ENCODE peak calls at places on chromosome 18, in seven cellular contexts. V is T-helper 2 cell; A is heart right ventricle; L is stimulated activated CD4-positive, alpha-beta T cell treated with anti-CD3 and anti-CD28 coated beads, TNF-alpha, amount 100 ng/mL, for 4 hours; T is activated naive CD8-positive, alpha-beta T cell treated with anti-CD3 and anti-CD28 coated beads, Interleukin-2, amount 10 ng/mL, durations not matched to agents 7 days and 5 days; P is transverse colon; R is lower leg skin. F is an unnamed sample.

GRCh38 chr18:77133920-77134496 is 1.4 kb upstream of the MBP start:
- DNase-seq in R (peak), L (no peak), A (peak), T (no peak), V (no peak), P (peak), F (no peak)

GRCh38 chr18:63155910-63156773 is 163.4 kb downstream of the BCL2 start:
- DNase-seq in L (no peak), P (no peak), A (no peak), T (no peak), R (no peak), V (no peak), F (no peak)

GRCh38 chr18:28794459-28795245 is 617.7 kb upstream of the CDH2 start:
- DNase-seq in T (no peak), L (no peak), R (no peak), P (no peak), A (no peak), V (no peak), F (no peak)

GRCh38 chr18:22169889-22170420 is 566 bp downstream of the GATA6 start:
- DNase-seq in T (peak), P (no peak), R (no peak), V (no peak), A (peak), L (no peak), F (no peak)

GRCh38 chr18:32183503-32183902 is 6.3 kb upstream of the MEP1B start:
- DNase-seq in A (no peak), T (no peak), P (no peak), V (no peak), L (no peak), R (no peak), F (no peak)

GRCh38 chr18:12417687-12418086 is 10.0 kb downstream of the PRELID3A start:
- DNase-seq in V (no peak), P (no peak), R (no peak), L (no peak), A (no peak), T (no peak), F (no peak)

GRCh38 chr18:76410660-76411417 is 84.2 kb downstream of the ZNF516 start:
- DNase-seq in T (no peak), P (no peak), A (no peak), V (no peak), L (no peak), R (no peak), F (no peak)

GRCh38 chr18:74342416-74343043 is 26.9 kb downstream of the C18orf63 start:
- DNase-seq in V (peak), L (no peak), P (peak), T (no peak), A (peak), R (no peak), F (peak)

GRCh38 chr18:10519999-10520935 is 5.6 kb upstream of the NAPG start:
- DNase-seq in R (peak), L (peak), A (peak), P (peak), V (no peak), T (peak), F (peak)

GRCh38 chr18:9823805-9824473 is 61.8 kb upstream of the TXNDC2 start:
- DNase-seq in L (no peak), T (no peak), R (no peak), V (no peak), P (no peak), A (no peak), F (no peak)

F was measured in mucosa of gallbladder.